ENCODE peak calls at places on chromosomes 2 and 18, in eight cellular contexts. One of them, this sample, is unnamed.

GRCh38 chr2:66433945-66434678 is 813 bp upstream of the MEIS1 start:
- DNase-seq in ELF-1: peak
- DNase-seq in GM23338: peak
- DNase-seq in NCI-H748 treated with DMSO at 0.1 percent for 48 hours: peak
- DNase-seq in RWPE1: peak
- DNase-seq in left lung: peak
- DNase-seq in testis: peak
- DNase-seq in right cardiac atrium: peak
- DNase-seq in this sample: no peak

GRCh38 chr2:67799889-67800288 is 262.9 kb downstream of the C1D start:
- DNase-seq in GM23338: no peak
- DNase-seq in NCI-H748 treated with DMSO at 0.1 percent for 48 hours: no peak
- DNase-seq in RWPE1: no peak
- DNase-seq in ELF-1: no peak
- DNase-seq in testis: no peak
- DNase-seq in right cardiac atrium: no peak
- DNase-seq in left lung: no peak
- DNase-seq in this sample: no peak

GRCh38 chr2:96175951-96176350 is 30.7 kb upstream of the DUSP2 start:
- DNase-seq in right cardiac atrium: no peak
- DNase-seq in testis: no peak
- DNase-seq in NCI-H748 treated with DMSO at 0.1 percent for 48 hours: no peak
- DNase-seq in GM23338: no peak
- DNase-seq in ELF-1: no peak
- DNase-seq in left lung: no peak
- DNase-seq in RWPE1: no peak
- DNase-seq in this sample: no peak

GRCh38 chr2:176555112-176555511 is 285.9 kb downstream of the MTX2 start:
- DNase-seq in right cardiac atrium: no peak
- DNase-seq in NCI-H748 treated with DMSO at 0.1 percent for 48 hours: no peak
- DNase-seq in GM23338: no peak
- DNase-seq in RWPE1: no peak
- DNase-seq in ELF-1: no peak
- DNase-seq in left lung: no peak
- DNase-seq in testis: no peak
- DNase-seq in this sample: no peak

GRCh38 chr18:9147440-9148238 is 11.1 kb downstream of the ANKRD12 start:
- DNase-seq in testis: peak
- DNase-seq in ELF-1: peak
- DNase-seq in GM23338: peak
- DNase-seq in right cardiac atrium: no peak
- DNase-seq in RWPE1: peak
- DNase-seq in NCI-H748 treated with DMSO at 0.1 percent for 48 hours: no peak
- DNase-seq in left lung: no peak
- DNase-seq in this sample: peak

GRCh38 chr18:24426398-24427294 is at the start of gene IMPACT:
- DNase-seq in right cardiac atrium: peak
- DNase-seq in RWPE1: peak
- DNase-seq in ELF-1: peak
- DNase-seq in testis: peak
- DNase-seq in left lung: peak
- DNase-seq in NCI-H748 treated with DMSO at 0.1 percent for 48 hours: peak
- DNase-seq in GM23338: peak
- DNase-seq in this sample: peak

GRCh38 chr2:223644116-223644515 is 42.0 kb upstream of the SCG2 start:
- DNase-seq in ELF-1: no peak
- DNase-seq in NCI-H748 treated with DMSO at 0.1 percent for 48 hours: no peak
- DNase-seq in right cardiac atrium: no peak
- DNase-seq in testis: no peak
- DNase-seq in left lung: no peak
- DNase-seq in RWPE1: no peak
- DNase-seq in GM23338: no peak
- DNase-seq in this sample: peak

GRCh38 chr2:127690696-127691095 is 10.6 kb upstream of the SFT2D3 start:
- DNase-seq in testis: no peak
- DNase-seq in ELF-1: no peak
- DNase-seq in left lung: no peak
- DNase-seq in right cardiac atrium: no peak
- DNase-seq in NCI-H748 treated with DMSO at 0.1 percent for 48 hours: no peak
- DNase-seq in RWPE1: no peak
- DNase-seq in GM23338: no peak
- DNase-seq in this sample: no peak

GRCh38 chr2:207330912-207331311 is 165.2 kb upstream of the KLF7 start:
- DNase-seq in right cardiac atrium: peak
- DNase-seq in testis: no peak
- DNase-seq in NCI-H748 treated with DMSO at 0.1 percent for 48 hours: no peak
- DNase-seq in ELF-1: no peak
- DNase-seq in RWPE1: peak
- DNase-seq in left lung: no peak
- DNase-seq in GM23338: no peak
- DNase-seq in this sample: no peak

GRCh38 chr2:233003658-233004555 is 9.1 kb downstream of the NGEF start:
- DNase-seq in testis: peak
- DNase-seq in ELF-1: no peak
- DNase-seq in right cardiac atrium: no peak
- DNase-seq in RWPE1: no peak
- DNase-seq in GM23338: no peak
- DNase-seq in NCI-H748 treated with DMSO at 0.1 percent for 48 hours: no peak
- DNase-seq in left lung: no peak
- DNase-seq in this sample: no peak

GRCh38 chr2:72669121-72669520 is 156.7 kb downstream of the EXOC6B start:
- DNase-seq in NCI-H748 treated with DMSO at 0.1 percent for 48 hours: no peak
- DNase-seq in left lung: no peak
- DNase-seq in RWPE1: peak
- DNase-seq in ELF-1: no peak
- DNase-seq in GM23338: no peak
- DNase-seq in right cardiac atrium: no peak
- DNase-seq in testis: no peak
- DNase-seq in this sample: no peak

GRCh38 chr2:69308338-69308737 is 78.7 kb downstream of the GFPT1 start:
- DNase-seq in ELF-1: no peak
- DNase-seq in RWPE1: no peak
- DNase-seq in left lung: no peak
- DNase-seq in NCI-H748 treated with DMSO at 0.1 percent for 48 hours: no peak
- DNase-seq in testis: no peak
- DNase-seq in GM23338: no peak
- DNase-seq in right cardiac atrium: no peak
- DNase-seq in this sample: no peak